ENCODE peak calls at places on chromosomes 16 and 17, in nine cellular contexts. E is suprapubic skin, H is IMR-90, R is AG09309, V is MG63, T is endothelial cell of umbilical vein, B is endodermal cell, A is fibroblast of pulmonary artery, O is iPS DF 6.9. D is an unnamed sample.

GRCh38 chr17:19288453-19288852 is 51.3 kb downstream of the EPN2 start:
- DNase-seq in E (no peak), H (no peak), R (no peak), V (no peak), T (no peak), B (peak; percentile 89), A (peak; percentile 29), O (peak; percentile 33), D (no peak)

GRCh38 chr17:19407601-19408380 is 3.2 kb upstream of the RNF112 start:
- DNase-seq in E (no peak), H (no peak), R (no peak), V (no peak), T (no peak), B (no peak), A (no peak), O (no peak), D (no peak)

GRCh38 chr16:17316005-17316404 is 154.8 kb downstream of the XYLT1 start:
- DNase-seq in E (no peak), H (no peak), R (no peak), V (no peak), T (no peak), B (no peak), A (no peak), O (no peak), D (no peak)

GRCh38 chr16:59880626-59881025 is 1146.5 kb upstream of the GOT2 start:
- DNase-seq in E (no peak), H (no peak), R (no peak), V (no peak), T (no peak), B (no peak), A (no peak), O (no peak), D (no peak)

GRCh38 chr17:67983289-67983688 is 13.0 kb downstream of the C17orf58 start:
- DNase-seq in E (no peak), H (no peak), R (no peak), V (no peak), T (no peak), B (no peak), A (no peak), O (no peak), D (no peak)

GRCh38 chr17:68566145-68566738 is 34.9 kb downstream of the FAM20A start:
- DNase-seq in E (no peak), H (no peak), R (peak; percentile 38), V (no peak), T (no peak), B (no peak), A (peak; percentile 13), O (no peak), D (no peak)

GRCh38 chr16:67149276-67150057 is 1.3 kb downstream of the B3GNT9 start:
- DNase-seq in E (no peak), H (no peak), R (no peak), V (no peak), T (no peak), B (no peak), A (no peak), O (no peak), D (no peak)

GRCh38 chr17:80103686-80104085 is 2.3 kb downstream of the GAA start:
- DNase-seq in E (peak; percentile 47), H (no peak), R (no peak), V (no peak), T (no peak), B (peak; percentile 43), A (no peak), O (no peak), D (no peak)

GRCh38 chr17:50603340-50603739 is 31.3 kb upstream of the ABCC3 start:
- DNase-seq in E (no peak), H (no peak), R (no peak), V (no peak), T (no peak), B (peak; percentile 87), A (no peak), O (no peak), D (no peak)

GRCh38 chr16:65079549-65079948 is 42.3 kb downstream of the CDH11 start:
- DNase-seq in E (no peak), H (no peak), R (no peak), V (no peak), T (no peak), B (no peak), A (no peak), O (no peak), D (no peak)

GRCh38 chr16:20611350-20611902 is 35.3 kb upstream of the ACSM2B start:
- DNase-seq in E (no peak), H (no peak), R (no peak), V (peak; percentile 54), T (no peak), B (no peak), A (no peak), O (no peak), D (no peak)

GRCh38 chr16:31488630-31489564 is 6.0 kb downstream of the SLC5A2 start:
- DNase-seq in E (no peak), H (no peak), R (no peak), V (no peak), T (no peak), B (no peak), A (no peak), O (no peak), D (no peak)

GRCh38 chr17:49365667-49366066 is 3.6 kb upstream of the ZNF652 start:
- DNase-seq in E (no peak), H (no peak), R (no peak), V (peak; percentile 33), T (no peak), B (peak; percentile 88), A (peak; percentile 30), O (no peak), D (peak; percentile 79)

GRCh38 chr16:70696952-70697600 is 11.2 kb upstream of the MTSS2 start:
- DNase-seq in E (no peak), H (no peak), R (no peak), V (no peak), T (no peak), B (peak; percentile 67), A (no peak), O (no peak), D (peak; percentile 78)

GRCh38 chr17:14859521-14859920 is 405.6 kb downstream of the PMP22 start:
- DNase-seq in E (no peak), H (peak; percentile 39), R (peak; percentile 64), V (no peak), T (no peak), B (no peak), A (no peak), O (no peak), D (no peak)

GRCh38 chr17:48618366-48618896 is 3.3 kb upstream of the HOXB8 start:
- DNase-seq in E (peak; percentile 93), H (peak; percentile 79), R (peak; percentile 18), V (peak; percentile 82), T (peak; percentile 83), B (peak; percentile 99), A (peak; percentile 86), O (no peak), D (peak; percentile 59)

GRCh38 chr17:48030531-48030930 is 7.1 kb downstream of the COPZ2 start:
- DNase-seq in E (no peak), H (no peak), R (no peak), V (peak; percentile 46), T (no peak), B (no peak), A (no peak), O (no peak), D (no peak)

GRCh38 chr17:68777856-68778694 is 176.9 kb upstream of the FAM20A start:
- DNase-seq in E (no peak), H (no peak), R (no peak), V (no peak), T (no peak), B (peak; percentile 64), A (no peak), O (no peak), D (no peak)

GRCh38 chr16:73019456-73020362 is 28.2 kb downstream of the ZFHX3 start:
- DNase-seq in E (peak; percentile 13), H (peak; percentile 89), R (no peak), V (peak; percentile 55), T (peak; percentile 53), B (peak; percentile 35), A (peak; percentile 88), O (no peak), D (no peak)
- H3K4me3 ChIP-seq in E (no peak overlapping the region), H (no peak overlapping the region), R (no peak overlapping the region), V (no peak overlapping the region), T (no peak overlapping the region), B (no peak overlapping the region), A (peak overlapping the region; percentile 3), O (no peak overlapping the region), D (no peak overlapping the region)

GRCh38 chr16:85338638-85338982 is 226.3 kb upstream of the CIBAR2 start:
- DNase-seq in E (no peak), H (no peak), R (no peak), V (no peak), T (no peak), B (no peak), A (no peak), O (no peak), D (no peak)
- H3K4me3 ChIP-seq in E (no peak overlapping the region), H (no peak overlapping the region), R (no peak overlapping the region), V (no peak overlapping the region), T (no peak overlapping the region), B (no peak overlapping the region), A (no peak overlapping the region), O (no peak overlapping the region), D (no peak overlapping the region)

DNA sequence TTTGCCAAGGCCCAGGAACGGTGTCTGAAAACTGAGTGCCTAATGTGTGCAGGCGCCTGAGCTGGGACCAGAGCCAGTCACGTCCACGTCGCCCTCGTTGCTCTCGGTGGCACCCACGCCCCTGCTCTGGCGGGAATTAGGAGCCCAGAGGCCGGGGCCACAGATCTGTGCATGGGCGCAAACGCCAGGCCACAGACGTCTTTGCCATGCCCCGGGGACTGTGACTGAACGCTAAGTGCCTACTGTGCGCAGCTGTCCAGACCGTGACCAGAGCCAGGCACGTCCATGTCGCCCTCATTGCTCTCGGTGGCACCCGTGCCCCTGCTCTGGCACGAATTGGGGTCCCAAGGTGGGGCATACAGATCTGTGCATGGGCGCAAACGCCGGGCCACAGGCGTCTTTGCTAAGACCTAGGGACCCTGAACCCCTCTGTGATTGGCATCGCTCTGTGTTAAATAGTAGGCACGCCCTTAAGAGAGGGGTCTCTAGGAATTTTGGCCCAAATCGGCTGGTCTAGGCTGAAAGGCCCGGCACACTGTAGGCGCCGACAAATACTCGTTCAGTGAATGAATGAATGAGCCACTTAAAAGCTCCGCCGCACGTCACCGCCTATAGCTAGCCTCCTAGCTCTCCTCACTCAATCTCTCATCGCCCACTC is 830 bp upstream of the UBALD1 start:
- DNase-seq in E (no peak), H (no peak), R (no peak), V (no peak), T (no peak), B (no peak), A (no peak), O (no peak), D (no peak)
- H3K4me3 ChIP-seq in E (peak overlapping the region; percentile 99), H (no peak overlapping the region), R (peak overlapping the region; percentile 77), V (peak overlapping the region; percentile 69), T (no peak overlapping the region), B (peak overlapping the region; percentile 93), A (peak overlapping the region; percentile 73), O (no peak overlapping the region), D (peak overlapping the region; percentile 68)

DNA sequence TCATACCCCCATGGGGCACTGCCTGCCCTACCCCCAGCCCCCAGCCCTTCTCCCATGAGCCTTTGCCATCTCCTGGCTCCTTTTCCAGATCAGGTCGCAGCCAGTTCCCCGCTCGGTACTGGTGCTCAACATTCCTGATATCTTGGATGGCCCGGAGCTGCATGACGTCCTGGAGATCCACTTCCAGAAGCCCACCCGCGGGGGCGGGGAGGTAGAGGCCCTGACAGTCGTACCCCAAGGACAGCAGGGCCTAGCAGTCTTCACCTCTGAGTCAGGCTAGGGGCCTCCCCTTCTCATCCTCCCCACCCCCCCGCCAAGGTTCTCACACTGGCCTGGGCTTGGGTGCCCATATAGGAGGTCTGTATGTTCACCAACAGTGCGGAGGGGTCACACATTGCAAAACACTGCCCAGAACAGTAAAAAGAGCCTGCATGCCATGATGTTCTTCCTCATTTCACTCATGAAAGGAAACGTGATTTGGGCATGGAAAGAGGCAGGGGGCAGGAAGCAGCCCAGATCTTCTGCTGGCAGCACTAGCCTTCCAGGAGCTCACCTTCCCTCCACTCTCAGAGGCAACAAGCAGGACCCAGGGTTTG is 7.5 kb downstream of the IFI35 start:
- DNase-seq in E (peak; percentile 65), H (no peak), R (no peak), V (no peak), T (no peak), B (peak; percentile 46), A (no peak), O (no peak), D (no peak)
- H3K4me3 ChIP-seq in E (no peak overlapping the region), H (no peak overlapping the region), R (no peak overlapping the region), V (no peak overlapping the region), T (no peak overlapping the region), B (no peak overlapping the region), A (no peak overlapping the region), O (no peak overlapping the region), D (no peak overlapping the region)

D was measured in Jurkat, Clone E6-1.